ENCODE peak calls at places on chromosome 18, in six cellular contexts. Q is WERI-Rb-1, C is astrocyte, X is neural progenitor cell, F is cardiac fibroblast, V is HFFc6. W is an unnamed sample.

GRCh38 chr18:70234667-70235459 is 29.4 kb upstream of the RTTN start:
- DNase-seq in C (peak), X (no peak), V (no peak), F (peak), Q (no peak), W (no peak)

GRCh38 chr18:56388571-56388970 is 249.8 kb downstream of the TXNL1 start:
- DNase-seq in C (peak), Q (no peak), V (no peak), F (no peak), X (no peak), W (no peak)

GRCh38 chr18:27184115-27185024 is 738 bp downstream of the CHST9 start:
- DNase-seq in V (no peak), Q (peak), F (no peak), X (peak), C (no peak), W (no peak)

GRCh38 chr18:54162431-54162830 is 62.0 kb downstream of the MBD2 start:
- DNase-seq in Q (no peak), F (peak), X (no peak), C (peak), V (peak), W (peak)

GRCh38 chr18:12703096-12703567 is 290 bp downstream of the PSMG2 start:
- DNase-seq in V (no peak), F (no peak), C (no peak), Q (no peak), X (no peak), W (no peak)

GRCh38 chr18:11577271-11578112 is 31.9 kb upstream of the SLC35G4 start:
- DNase-seq in C (no peak), Q (no peak), V (no peak), F (no peak), X (no peak), W (no peak)

GRCh38 chr18:392926-393325 is 107.6 kb downstream of the COLEC12 start:
- DNase-seq in X (no peak), C (no peak), Q (no peak), V (no peak), F (peak), W (no peak)

GRCh38 chr18:13444430-13445240 is 226.1 kb downstream of the LDLRAD4 start:
- DNase-seq in X (no peak), V (no peak), Q (no peak), F (no peak), C (no peak), W (no peak)

GRCh38 chr18:70243131-70243530 is 37.6 kb upstream of the RTTN start:
- DNase-seq in V (no peak), C (peak), X (no peak), F (no peak), Q (no peak), W (no peak)

GRCh38 chr18:22465859-22466602 is 48.3 kb upstream of the CTAGE1 start:
- DNase-seq in V (peak), F (peak), C (peak), X (no peak), Q (no peak), W (peak)

GRCh38 chr18:59009846-59010245 is 129.8 kb upstream of the SEC11C start:
- DNase-seq in X (no peak), C (no peak), F (no peak), Q (no peak), V (no peak), W (no peak)

GRCh38 chr18:59002974-59003594 is 136.6 kb upstream of the SEC11C start:
- DNase-seq in V (no peak), C (no peak), X (no peak), F (no peak), Q (no peak), W (no peak)

GRCh38 chr18:59005266-59005665 is 134.4 kb upstream of the SEC11C start:
- DNase-seq in X (no peak), V (peak), F (peak), C (peak), Q (no peak), W (peak)

GRCh38 chr18:59008302-59008974 is 131.2 kb upstream of the SEC11C start:
- DNase-seq in X (no peak), F (peak), C (peak), Q (no peak), V (peak), W (peak)

GRCh38 chr18:59006461-59007067 is 133.1 kb upstream of the SEC11C start:
- DNase-seq in C (peak), Q (no peak), F (peak), V (peak), X (no peak), W (no peak)
- TF ChIP-seq CTCF in C (no peak), Q (no peak), F (no peak), V (no peak), X (no peak), W (no peak)

DNA sequence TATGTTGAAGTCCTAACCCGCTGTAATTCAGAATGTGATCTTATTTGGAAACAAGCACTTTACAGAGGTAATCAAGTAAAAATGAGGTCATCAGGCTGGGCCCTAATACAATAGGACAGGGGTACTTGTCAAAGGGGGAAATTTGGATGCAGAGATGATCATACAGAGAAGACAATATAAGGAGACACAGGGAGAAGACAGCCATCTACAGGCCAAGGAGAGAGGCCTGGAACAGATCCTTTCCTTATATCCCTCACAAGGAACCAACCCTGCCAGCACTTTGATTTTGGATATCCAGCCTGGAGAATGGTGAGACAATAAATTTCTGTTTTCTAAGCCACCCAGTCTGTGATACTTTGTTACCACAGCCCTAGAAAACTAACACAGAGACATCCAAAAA is 104.3 kb downstream of the METTL4 start:
- DNase-seq in Q (no peak), C (no peak), F (no peak), V (no peak), X (no peak), W (no peak)
- TF ChIP-seq CTCF in Q (peak), C (no peak), F (no peak), V (no peak), X (no peak), W (no peak)

DNA sequence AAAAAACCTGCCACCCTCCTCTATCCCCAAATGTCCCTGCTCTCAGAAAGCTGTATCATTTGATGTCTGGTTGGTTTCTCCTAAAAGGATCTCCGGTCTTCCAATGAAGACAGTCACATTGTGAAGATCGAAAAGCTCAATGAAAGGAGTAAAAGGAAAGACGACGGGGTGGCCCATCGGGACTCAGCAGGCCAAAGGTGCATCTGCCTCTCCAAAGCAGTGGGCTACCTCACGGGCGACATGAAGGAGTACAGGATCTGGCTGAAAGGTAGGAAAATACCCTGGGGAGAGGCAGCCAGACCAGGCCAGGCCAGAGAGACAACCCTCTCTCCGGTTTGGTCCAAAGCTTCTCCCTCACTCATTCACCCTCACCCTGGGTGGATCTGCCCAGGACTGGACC is 10.3 kb downstream of the SLC14A2 start:
- DNase-seq in Q (no peak), F (no peak), V (no peak), C (no peak), X (no peak), W (no peak)
- TF ChIP-seq CTCF in Q (no peak), F (no peak), V (no peak), C (no peak), X (no peak), W (no peak)

DNA sequence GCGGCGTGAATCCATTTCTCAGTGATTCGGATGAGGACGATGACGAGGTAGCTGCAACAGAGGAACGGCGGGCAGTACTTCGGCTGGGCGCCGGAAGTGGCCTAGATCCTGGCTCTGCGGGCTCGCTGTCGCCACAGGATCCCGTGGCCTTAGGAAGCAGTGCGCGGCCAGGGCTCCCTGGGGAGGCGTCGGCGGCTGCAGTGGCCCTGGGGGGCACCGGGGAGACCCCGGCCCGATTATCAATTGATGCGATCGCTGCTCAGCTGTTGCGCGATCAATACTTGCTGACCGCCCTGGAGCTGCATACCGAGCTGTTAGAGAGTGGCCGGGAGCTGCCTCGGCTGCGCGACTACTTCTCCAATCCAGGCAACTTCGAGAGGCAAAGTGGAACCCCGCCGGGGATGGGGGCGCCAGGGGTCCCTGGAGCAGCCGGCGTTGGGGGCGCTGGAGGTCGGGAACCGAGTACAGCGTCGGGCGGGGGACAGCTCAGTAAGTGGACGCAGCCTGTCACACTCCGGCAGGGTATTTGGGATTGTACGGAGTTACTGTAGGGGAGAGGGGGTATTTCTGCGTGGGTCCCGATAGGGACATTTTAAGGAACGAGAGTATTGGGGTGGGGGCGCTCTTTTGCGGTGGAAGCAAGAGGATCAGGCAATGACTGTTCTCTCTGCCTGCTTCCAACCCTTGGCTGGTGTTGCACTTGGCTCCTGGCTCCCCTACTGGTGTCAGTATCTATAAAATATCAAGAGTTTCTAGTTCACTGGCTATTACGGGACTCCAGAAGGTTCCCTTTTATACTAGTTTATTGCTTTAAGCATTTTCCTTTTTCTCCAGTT is 706 bp downstream of the RELCH start:
- DNase-seq in C (peak), Q (peak), F (peak), X (peak), V (peak), W (peak)
- TF ChIP-seq CTCF in C (peak), Q (peak), F (no peak), X (peak), V (peak), W (no peak)

W was measured in foreskin fibroblast.